ENCODE peak calls at places on chromosomes 7 and 10, in eight cellular contexts. K is breast epithelium, Q is left ventricle myocardium inferior, N is hepatocyte, I is lower lobe of right lung, X is neural progenitor cell, H is PC-9, A is sigmoid colon. O is an unnamed sample.

GRCh38 chr7:133727476-133728214 is 399.5 kb upstream of the LRGUK start:
- DNase-seq in K (no peak), Q (no peak), N (no peak), I (no peak), X (no peak), H (no peak), A (no peak), O (no peak)

GRCh38 chr7:98168181-98168903 is 42.9 kb upstream of the BHLHA15 start:
- DNase-seq in K (peak; percentile 56), Q (no peak), N (peak; percentile 88), I (no peak), X (peak; percentile 81), H (peak; percentile 74), A (no peak), O (peak; percentile 92)

GRCh38 chr10:48404646-48405045 is 98.2 kb downstream of the MAPK8 start:
- DNase-seq in K (no peak), Q (no peak), N (peak; percentile 21), I (no peak), X (no peak), H (no peak), A (no peak), O (no peak)

GRCh38 chr7:31320675-31321074 is 19.9 kb downstream of the NEUROD6 start:
- DNase-seq in K (no peak), Q (no peak), N (no peak), I (no peak), X (no peak), H (no peak), A (no peak), O (no peak)

GRCh38 chr10:24722131-24722675 is 1.5 kb downstream of the ARHGAP21 start:
- DNase-seq in K (no peak), Q (no peak), N (no peak), I (no peak), X (no peak), H (no peak), A (no peak), O (no peak)

GRCh38 chr10:13658256-13658655 is 71.5 kb downstream of the PRPF18 start:
- DNase-seq in K (no peak), Q (no peak), N (no peak), I (no peak), X (no peak), H (no peak), A (peak; percentile 22), O (no peak)

GRCh38 chr7:114414151-114415053 is at the start of gene FOXP2:
- DNase-seq in K (no peak), Q (no peak), N (no peak), I (no peak), X (peak; percentile 14), H (no peak), A (no peak), O (no peak)

GRCh38 chr10:99733366-99733765 is 1.3 kb downstream of the CUTC start:
- DNase-seq in K (no peak), Q (no peak), N (no peak), I (no peak), X (peak; percentile 21), H (no peak), A (no peak), O (no peak)

GRCh38 chr7:64875658-64876406 is 27.2 kb upstream of the ZNF273 start:
- DNase-seq in K (no peak), Q (no peak), N (no peak), I (no peak), X (no peak), H (no peak), A (no peak), O (peak; percentile 9)

GRCh38 chr10:65501259-65501658 is 1424.6 kb upstream of the LRRTM3 start:
- DNase-seq in K (no peak), Q (no peak), N (peak; percentile 57), I (no peak), X (no peak), H (no peak), A (no peak), O (no peak)

GRCh38 chr10:77305650-77306632 is 331.7 kb downstream of the KCNMA1 start:
- DNase-seq in K (no peak), Q (no peak), N (no peak), I (no peak), X (no peak), H (no peak), A (no peak), O (no peak)

GRCh38 chr10:58179238-58179637 is 88.5 kb downstream of the IPMK start:
- DNase-seq in K (no peak), Q (no peak), N (no peak), I (no peak), X (no peak), H (no peak), A (no peak), O (no peak)

GRCh38 chr7:33807779-33808482 is 97.4 kb upstream of the BMPER start:
- DNase-seq in K (no peak), Q (no peak), N (peak; percentile 69), I (no peak), X (peak; percentile 25), H (peak; percentile 31), A (no peak), O (peak; percentile 60)

DNA sequence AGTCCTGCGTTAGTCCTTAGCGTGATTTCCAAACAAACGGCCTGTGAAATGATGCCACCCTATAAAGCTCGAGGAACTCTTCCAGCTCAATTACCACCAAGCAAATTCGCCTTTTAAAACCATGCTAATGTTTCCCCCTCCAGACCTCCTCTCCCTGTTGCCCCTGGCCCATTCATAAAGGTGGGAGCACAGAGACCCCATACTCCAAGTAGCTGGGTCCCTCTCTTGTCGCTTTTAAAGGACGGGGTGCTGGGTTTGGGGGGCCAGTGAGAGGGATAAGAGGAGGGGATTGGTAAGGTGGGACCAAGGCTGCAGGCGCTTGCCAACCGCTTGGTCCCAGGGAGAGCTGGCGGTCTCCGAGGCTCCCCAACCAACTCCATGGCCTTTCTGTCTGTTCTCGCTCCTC is 1.2 kb downstream of the HMX2 start:
- DNase-seq in K (no peak), Q (no peak), N (no peak), I (no peak), X (no peak), H (no peak), A (no peak), O (no peak)
- H3K27me3 ChIP-seq in K (peaks cover 93% of the 10 kb centered on the region), Q (peaks cover 95% of the 10 kb centered on the region), N (peaks cover 92% of the 10 kb centered on the region), I (peaks cover 89% of the 10 kb centered on the region), X (peaks cover 96% of the 10 kb centered on the region), H (peaks cover 3% of the 10 kb centered on the region), A (peaks cover 75% of the 10 kb centered on the region), O (peaks cover 88% of the 10 kb centered on the region)

GRCh38 chr10:118546479-118546878 is 49.0 kb downstream of the PRLHR start:
- DNase-seq in K (no peak), Q (no peak), N (no peak), I (no peak), X (no peak), H (no peak), A (no peak), O (no peak)
- H3K4me3 ChIP-seq in K (no peak overlapping the region), Q (no peak overlapping the region), N (no peak overlapping the region), I (no peak overlapping the region), X (no peak overlapping the region), H (no peak overlapping the region), A (no peak overlapping the region), O (no peak overlapping the region)

GRCh38 chr10:114445332-114445731 is 41.0 kb upstream of the AFAP1L2 start:
- DNase-seq in K (no peak), Q (no peak), N (no peak), I (no peak), X (no peak), H (no peak), A (no peak), O (no peak)

GRCh38 chr10:114448897-114449296 is 44.6 kb upstream of the AFAP1L2 start:
- DNase-seq in K (no peak), Q (no peak), N (no peak), I (no peak), X (no peak), H (no peak), A (no peak), O (no peak)

GRCh38 chr10:114442115-114442630 is 37.9 kb upstream of the AFAP1L2 start:
- DNase-seq in K (no peak), Q (no peak), N (no peak), I (no peak), X (no peak), H (no peak), A (no peak), O (no peak)

GRCh38 chr10:114441107-114441506 is 36.8 kb upstream of the AFAP1L2 start:
- DNase-seq in K (no peak), Q (no peak), N (no peak), I (no peak), X (no peak), H (no peak), A (no peak), O (no peak)

GRCh38 chr10:114444819-114445218 is 40.5 kb upstream of the AFAP1L2 start:
- DNase-seq in K (no peak), Q (no peak), N (no peak), I (no peak), X (no peak), H (no peak), A (no peak), O (no peak)
- H3K36me3 ChIP-seq in K (no peaks in the 10 kb centered on the region), Q (peaks cover 98% of the 10 kb centered on the region), N (peaks cover 4% of the 10 kb centered on the region), I (peaks cover 66% of the 10 kb centered on the region), X (no peaks in the 10 kb centered on the region), H (no peaks in the 10 kb centered on the region), A (no peaks in the 10 kb centered on the region), O (peaks cover 2% of the 10 kb centered on the region)

GRCh38 chr10:100858742-100859141 is 54.0 kb upstream of the SLF2 start:
- DNase-seq in K (no peak), Q (no peak), N (no peak), I (no peak), X (no peak), H (no peak), A (no peak), O (no peak)
- H3K27me3 ChIP-seq in K (peaks cover 41% of the 10 kb centered on the region), Q (peaks cover 87% of the 10 kb centered on the region), N (peaks cover 67% of the 10 kb centered on the region), I (peaks cover 45% of the 10 kb centered on the region), X (peaks cover 100% of the 10 kb centered on the region), H (peaks cover 90% of the 10 kb centered on the region), A (no peaks in the 10 kb centered on the region), O (no peaks in the 10 kb centered on the region)

DNA sequence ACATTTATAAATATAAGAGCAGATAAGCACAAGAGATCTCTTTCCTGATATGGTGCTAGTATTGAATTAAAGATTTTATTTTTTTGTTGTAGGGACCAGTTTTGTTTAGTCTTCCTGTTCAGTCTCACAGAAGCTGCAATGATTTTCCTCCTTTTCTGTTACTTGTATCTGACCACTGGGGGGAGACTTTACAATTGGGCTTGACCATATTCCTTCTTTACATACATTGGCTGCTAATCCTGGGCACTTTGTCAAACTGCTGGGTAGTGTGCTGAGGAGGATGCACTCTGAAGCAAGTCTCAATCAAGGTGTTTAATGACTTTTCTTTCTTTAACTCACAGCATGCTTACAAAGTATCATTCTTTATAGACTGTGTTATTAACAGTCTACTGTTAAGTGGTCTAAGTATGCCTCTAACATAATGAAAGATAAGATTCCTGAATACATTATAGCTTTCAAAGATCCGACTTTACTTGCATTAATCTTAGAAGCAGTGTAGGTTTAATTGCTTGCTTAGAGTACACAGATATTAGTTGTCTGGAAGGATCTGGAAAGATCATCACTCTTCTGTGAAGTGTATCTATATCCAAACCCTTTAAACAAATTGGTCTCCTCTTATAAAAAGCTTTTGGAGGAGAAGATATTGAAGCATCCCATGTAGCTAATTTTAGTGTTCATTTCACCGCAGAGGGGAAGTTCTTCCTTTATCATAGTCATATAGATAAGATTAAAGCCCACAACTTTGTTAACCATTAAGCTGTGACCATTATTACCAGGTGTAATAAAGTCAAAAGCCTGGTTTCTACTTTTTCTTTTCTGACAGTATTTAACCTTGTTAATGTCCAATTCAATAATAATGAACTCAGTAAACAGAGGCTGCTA is 3.2 kb downstream of the PALS2 start:
- DNase-seq in K (no peak), Q (no peak), N (peak; percentile 84), I (no peak), X (peak; percentile 81), H (peak; percentile 16), A (no peak), O (peak; percentile 59)
- H3K4me3 ChIP-seq in K (no peak overlapping the region), Q (no peak overlapping the region), N (no peak overlapping the region), I (no peak overlapping the region), X (no peak overlapping the region), H (peak overlapping the region; percentile 67), A (no peak overlapping the region), O (no peak overlapping the region)